ENCODE peak calls at places on chromosomes 16 and 17, in four cellular contexts. O, P, G and F are unnamed samples.

GRCh38 chr16:10770907-10771306 is 27.3 kb downstream of the NUBP1 start:
- DNase-seq in O (no peak), P (no peak), G (no peak), F (no peak)

GRCh38 chr17:39152134-39152884 is 872 bp upstream of the PLXDC1 start:
- DNase-seq in O (peak; percentile 39), P (no peak), G (no peak), F (peak; percentile 42)

GRCh38 chr16:25291580-25291979 is 33.9 kb upstream of the ZKSCAN2 start:
- DNase-seq in O (no peak), P (no peak), G (no peak), F (no peak)

GRCh38 chr16:9360075-9360474 is 268.6 kb downstream of the HAPSTR1 start:
- DNase-seq in O (no peak), P (no peak), G (no peak), F (no peak)

GRCh38 chr17:78357177-78357586 is 2.7 kb downstream of the SOCS3 start:
- DNase-seq in O (peak; percentile 52), P (no peak), G (no peak), F (no peak)

GRCh38 chr17:412211-413015 is 59.8 kb upstream of the RPH3AL start:
- DNase-seq in O (no peak), P (no peak), G (no peak), F (peak; percentile 57)

GRCh38 chr16:89700649-89701424 is 668 bp downstream of the SPATA2L start:
- DNase-seq in O (no peak), P (no peak), G (no peak), F (peak; percentile 50)

GRCh38 chr16:89960966-89961365 is 12.4 kb downstream of the DEF8 start:
- DNase-seq in O (no peak), P (no peak), G (no peak), F (no peak)

GRCh38 chr16:81885976-81886586 is 107.0 kb downstream of the PLCG2 start:
- DNase-seq in O (no peak), P (no peak), G (no peak), F (no peak)

GRCh38 chr17:41976142-41976768 is 9.7 kb downstream of the CNP start:
- DNase-seq in O (no peak), P (no peak), G (no peak), F (no peak)

GRCh38 chr17:16214190-16215001 is 938 bp downstream of the NCOR1 start:
- DNase-seq in O (no peak), P (no peak), G (no peak), F (no peak)

GRCh38 chr17:8572767-8573166 is 57.8 kb downstream of the MYH10 start:
- DNase-seq in O (no peak), P (no peak), G (no peak), F (no peak)
- TF ChIP-seq CTCF in O (peak; percentile 63), P (no peak), G (no peak), F (peak; percentile 39)

DNA sequence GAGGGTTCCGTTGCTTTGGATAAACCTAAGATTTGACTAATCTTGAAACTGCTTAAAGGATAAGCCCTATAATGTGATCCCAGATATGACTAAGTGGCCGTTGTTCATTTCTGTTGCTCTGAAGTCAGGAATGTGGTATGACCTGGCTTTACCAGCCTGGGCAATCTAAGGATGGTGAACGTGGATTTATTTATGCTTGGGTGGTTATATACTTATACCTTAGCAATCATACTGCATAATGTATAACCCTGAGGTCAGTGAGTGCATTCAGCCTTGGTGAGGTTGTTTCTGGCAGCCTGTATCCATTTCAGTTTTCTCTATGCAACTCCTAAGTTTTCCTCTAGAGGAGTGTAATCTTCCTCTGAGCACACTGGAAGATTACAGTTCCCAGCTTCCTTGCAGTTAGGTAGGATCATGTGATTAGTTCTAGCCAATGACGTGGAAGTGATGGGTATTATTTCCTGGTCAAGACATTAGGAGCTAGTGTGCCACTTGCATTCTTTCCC is 41.9 kb downstream of the FTO start:
- DNase-seq in O (no peak), P (no peak), G (no peak), F (no peak)
- TF ChIP-seq CTCF in O (no peak), P (no peak), G (no peak), F (no peak)

GRCh38 chr17:11880714-11881113 is 116.6 kb downstream of the ZNF18 start:
- DNase-seq in O (no peak), P (no peak), G (no peak), F (no peak)
- TF ChIP-seq CTCF in O (peak; percentile 61), P (no peak), G (peak; percentile 52), F (no peak)

DNA sequence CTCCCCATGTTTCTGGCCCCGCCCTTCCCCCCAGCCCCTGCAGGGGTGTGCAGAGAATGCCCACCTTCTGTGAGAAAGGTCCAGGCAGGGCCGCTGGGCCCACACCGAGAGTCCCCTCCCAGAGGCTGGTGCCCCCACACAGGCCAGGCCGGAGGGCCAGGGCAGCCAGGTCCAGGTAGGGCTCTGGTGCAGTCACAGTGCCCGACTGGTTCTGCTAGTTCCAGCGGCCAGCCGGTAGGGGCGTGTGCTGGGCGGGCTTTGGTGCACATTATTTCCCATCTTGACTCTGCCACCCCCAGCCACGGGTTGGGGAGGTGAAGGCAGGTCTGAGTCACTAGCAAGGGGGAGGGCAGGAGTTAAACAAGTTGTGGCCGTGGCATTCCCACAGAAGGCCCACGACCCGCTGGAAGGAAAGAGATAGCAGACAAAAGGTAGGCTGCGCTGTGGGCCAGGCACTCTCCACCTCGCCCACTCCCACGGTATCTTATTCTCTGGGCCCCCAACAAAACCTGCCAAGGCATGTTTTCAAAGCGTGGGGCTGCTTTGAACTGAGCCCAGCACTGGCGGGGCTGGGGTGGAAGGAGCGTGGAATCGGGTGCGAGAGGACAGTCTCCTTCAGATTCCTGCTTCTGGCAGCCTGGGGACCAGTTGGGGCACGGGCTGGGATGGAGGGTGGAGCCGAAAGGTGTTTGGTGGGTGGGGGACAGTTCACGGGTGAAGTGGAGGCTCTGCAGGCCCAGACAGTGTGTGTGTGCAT is 1.9 kb downstream of the EPN3 start:
- DNase-seq in O (no peak), P (no peak), G (no peak), F (no peak)
- TF ChIP-seq CTCF in O (peak; percentile 43), P (no peak), G (peak; percentile 60), F (peak; percentile 16)